ENCODE peak calls at places on chromosome 13, in nine cellular contexts. E, D, B, J, X, L, Q, P and F are unnamed samples.
A peak's percentile ranks its signal among the peaks of the same experiment; 100 is the strongest.

GRCh38 chr13:79385694-79386093 is 20.4 kb downstream of the RBM26 start:
- DNase-seq in E (peak; percentile 71), D (peak; percentile 22), B (no peak), J (no peak), X (no peak), L (peak; percentile 57), Q (no peak), P (peak; percentile 25), F (peak; percentile 33)

GRCh38 chr13:46184277-46184699 is 2.3 kb upstream of the LCP1 start:
- DNase-seq in E (peak; percentile 79), D (peak; percentile 22), B (no peak), J (peak; percentile 64), X (no peak), L (no peak), Q (no peak), P (peak; percentile 81), F (peak; percentile 41)

GRCh38 chr13:63425131-63425530 is 2009.5 kb upstream of the PCDH20 start:
- DNase-seq in E (no peak), D (no peak), B (no peak), J (no peak), X (no peak), L (no peak), Q (no peak), P (no peak), F (peak; percentile 67)

GRCh38 chr13:27921421-27921960 is 1.7 kb downstream of the PDX1 start:
- DNase-seq in E (peak; percentile 48), D (no peak), B (no peak), J (no peak), X (no peak), L (no peak), Q (no peak), P (no peak), F (no peak)

GRCh38 chr13:34300559-34300958 is 482.6 kb downstream of the RFC3 start:
- DNase-seq in E (no peak), D (peak; percentile 20), B (no peak), J (no peak), X (no peak), L (peak; percentile 5), Q (no peak), P (no peak), F (peak; percentile 43)

GRCh38 chr13:32007494-32007893 is 24.1 kb upstream of the FRY start:
- DNase-seq in E (no peak), D (peak; percentile 39), B (no peak), J (no peak), X (no peak), L (no peak), Q (no peak), P (no peak), F (no peak)

GRCh38 chr13:24719139-24719538 is 38.9 kb downstream of the ATP12A start:
- DNase-seq in E (no peak), D (no peak), B (no peak), J (no peak), X (no peak), L (no peak), Q (no peak), P (no peak), F (no peak)

GRCh38 chr13:50277906-50278305 is 262.7 kb downstream of the KCNRG start:
- DNase-seq in E (no peak), D (no peak), B (no peak), J (no peak), X (no peak), L (no peak), Q (no peak), P (no peak), F (no peak)

GRCh38 chr13:90830782-90831181 is 516.7 kb upstream of the MIR17HG start:
- DNase-seq in E (no peak), D (peak; percentile 46), B (no peak), J (no peak), X (no peak), L (no peak), Q (no peak), P (no peak), F (no peak)

GRCh38 chr13:37492741-37493514 is 105.6 kb downstream of the POSTN start:
- DNase-seq in E (no peak), D (peak; percentile 87), B (no peak), J (no peak), X (peak; percentile 84), L (peak; percentile 66), Q (no peak), P (no peak), F (peak; percentile 96)

GRCh38 chr13:99314640-99315176 is 7.5 kb upstream of the GPR183 start:
- DNase-seq in E (peak; percentile 79), D (peak; percentile 40), B (no peak), J (no peak), X (peak; percentile 25), L (no peak), Q (no peak), P (peak; percentile 75), F (peak; percentile 83)

GRCh38 chr13:45361596-45362206 is 20.7 kb upstream of the TPT1 start:
- DNase-seq in E (no peak), D (peak; percentile 79), B (no peak), J (no peak), X (peak; percentile 27), L (peak; percentile 91), Q (no peak), P (no peak), F (no peak)

GRCh38 chr13:23992722-23993438 is 95.6 kb upstream of the C1QTNF9B start:
- DNase-seq in E (no peak), D (no peak), B (no peak), J (no peak), X (no peak), L (no peak), Q (no peak), P (no peak), F (no peak)

GRCh38 chr13:112824429-112824828 is 134.6 kb downstream of the ATP11A start:
- DNase-seq in E (no peak), D (no peak), B (no peak), J (no peak), X (no peak), L (no peak), Q (no peak), P (no peak), F (no peak)

GRCh38 chr13:51564252-51564651 is 20.0 kb upstream of the WDFY2 start:
- DNase-seq in E (no peak), D (no peak), B (no peak), J (no peak), X (no peak), L (no peak), Q (no peak), P (no peak), F (no peak)

GRCh38 chr13:56338421-56338820 is 802.3 kb upstream of the PRR20A start:
- DNase-seq in E (no peak), D (no peak), B (no peak), J (no peak), X (no peak), L (no peak), Q (no peak), P (no peak), F (no peak)

GRCh38 chr13:48576448-48576993 is 43.6 kb upstream of the RCBTB2 start:
- DNase-seq in E (no peak), D (no peak), B (peak; percentile 84), J (no peak), X (no peak), L (no peak), Q (no peak), P (no peak), F (no peak)

GRCh38 chr13:42174344-42175162 is 97.4 kb upstream of the AKAP11 start:
- DNase-seq in E (no peak), D (peak; percentile 2), B (no peak), J (no peak), X (peak; percentile 70), L (no peak), Q (no peak), P (no peak), F (peak; percentile 50)

GRCh38 chr13:72561791-72562190 is 165.6 kb downstream of the MZT1 start:
- DNase-seq in E (no peak), D (no peak), B (no peak), J (no peak), X (no peak), L (no peak), Q (no peak), P (no peak), F (no peak)

GRCh38 chr13:83531022-83531421 is 351.3 kb downstream of the SLITRK1 start:
- DNase-seq in E (no peak), D (no peak), B (no peak), J (no peak), X (no peak), L (no peak), Q (no peak), P (no peak), F (no peak)

GRCh38 chr13:48448963-48449614 is 36.2 kb upstream of the LPAR6 start:
- DNase-seq in E (no peak), D (peak; percentile 80), B (no peak), J (no peak), X (peak; percentile 50), L (peak; percentile 52), Q (no peak), P (no peak), F (peak; percentile 81)

GRCh38 chr13:111005808-111006494 is 91.1 kb upstream of the ANKRD10 start:
- DNase-seq in E (no peak), D (peak; percentile 55), B (no peak), J (no peak), X (no peak), L (no peak), Q (peak; percentile 90), P (no peak), F (peak; percentile 67)

GRCh38 chr13:106657104-106657503 is 89.2 kb upstream of the ARGLU1 start:
- DNase-seq in E (no peak), D (no peak), B (no peak), J (no peak), X (no peak), L (no peak), Q (no peak), P (no peak), F (no peak)

GRCh38 chr13:21119526-21119925 is 56.8 kb downstream of the SKA3 start:
- DNase-seq in E (no peak), D (no peak), B (no peak), J (no peak), X (no peak), L (no peak), Q (no peak), P (no peak), F (no peak)

GRCh38 chr13:41611385-41611784 is 154.0 kb downstream of the RGCC start:
- DNase-seq in E (no peak), D (no peak), B (no peak), J (no peak), X (no peak), L (no peak), Q (no peak), P (no peak), F (peak; percentile 38)

GRCh38 chr13:83229574-83230300 is 652.5 kb downstream of the SLITRK1 start:
- DNase-seq in E (no peak), D (peak; percentile 19), B (no peak), J (no peak), X (no peak), L (no peak), Q (no peak), P (no peak), F (no peak)

GRCh38 chr13:61728468-61728867 is 312.8 kb upstream of the PCDH20 start:
- DNase-seq in E (no peak), D (no peak), B (no peak), J (no peak), X (no peak), L (no peak), Q (no peak), P (no peak), F (peak; percentile 30)

GRCh38 chr13:66407159-66407558 is 823.0 kb downstream of the PCDH9 start:
- DNase-seq in E (no peak), D (no peak), B (no peak), J (no peak), X (no peak), L (no peak), Q (no peak), P (no peak), F (peak; percentile 37)

GRCh38 chr13:98312606-98313005 is 135.5 kb upstream of the RNF113B start:
- DNase-seq in E (no peak), D (no peak), B (no peak), J (no peak), X (no peak), L (no peak), Q (no peak), P (no peak), F (no peak)

GRCh38 chr13:109666656-109667448 is 119.5 kb downstream of the IRS2 start:
- DNase-seq in E (no peak), D (peak; percentile 16), B (no peak), J (no peak), X (no peak), L (peak; percentile 5), Q (no peak), P (no peak), F (peak; percentile 38)

GRCh38 chr13:113110048-113110851 is 4.7 kb downstream of the F7 start:
- DNase-seq in E (no peak), D (peak; percentile 37), B (no peak), J (peak; percentile 14), X (no peak), L (no peak), Q (peak; percentile 70), P (peak; percentile 41), F (peak; percentile 26)